ENCODE peak calls at places on chromosomes 3 and 15, in seven cellular contexts. One of them, this sample, is unnamed.

GRCh38 chr15:39211108-39211979 is 369.5 kb upstream of the THBS1 start:
- DNase-seq in AG09309: no peak
- DNase-seq in body of pancreas: peak
- DNase-seq in thoracic aorta: no peak
- DNase-seq in A673: no peak
- DNase-seq in left ventricle myocardium inferior: no peak
- DNase-seq in PC-3: no peak
- DNase-seq in this sample: no peak

GRCh38 chr15:100517820-100518219 is 10.9 kb downstream of the CERS3 start:
- DNase-seq in AG09309: no peak
- DNase-seq in body of pancreas: no peak
- DNase-seq in thoracic aorta: no peak
- DNase-seq in A673: no peak
- DNase-seq in left ventricle myocardium inferior: no peak
- DNase-seq in PC-3: no peak
- DNase-seq in this sample: no peak

GRCh38 chr15:92938387-92938786 is 38.3 kb downstream of the CHD2 start:
- DNase-seq in AG09309: no peak
- DNase-seq in body of pancreas: no peak
- DNase-seq in thoracic aorta: no peak
- DNase-seq in A673: no peak
- DNase-seq in left ventricle myocardium inferior: no peak
- DNase-seq in PC-3: no peak
- DNase-seq in this sample: no peak

GRCh38 chr3:26647078-26647477 is 24.5 kb downstream of the LRRC3B start:
- DNase-seq in AG09309: no peak
- DNase-seq in body of pancreas: no peak
- DNase-seq in thoracic aorta: no peak
- DNase-seq in A673: no peak
- DNase-seq in left ventricle myocardium inferior: no peak
- DNase-seq in PC-3: no peak
- DNase-seq in this sample: no peak

GRCh38 chr15:95825672-95826387 is 504.7 kb upstream of the NR2F2 start:
- DNase-seq in AG09309: no peak
- DNase-seq in body of pancreas: no peak
- DNase-seq in thoracic aorta: no peak
- DNase-seq in A673: no peak
- DNase-seq in left ventricle myocardium inferior: no peak
- DNase-seq in PC-3: no peak
- DNase-seq in this sample: no peak

GRCh38 chr15:69499521-69500201 is 47.0 kb downstream of the RPLP1 start:
- DNase-seq in AG09309: no peak
- DNase-seq in body of pancreas: no peak
- DNase-seq in thoracic aorta: no peak
- DNase-seq in A673: no peak
- DNase-seq in left ventricle myocardium inferior: peak
- DNase-seq in PC-3: no peak
- DNase-seq in this sample: no peak

GRCh38 chr3:5463986-5464385 is 276.5 kb downstream of the EDEM1 start:
- DNase-seq in AG09309: no peak
- DNase-seq in body of pancreas: no peak
- DNase-seq in thoracic aorta: no peak
- DNase-seq in A673: no peak
- DNase-seq in left ventricle myocardium inferior: no peak
- DNase-seq in PC-3: peak
- DNase-seq in this sample: no peak

GRCh38 chr15:40320931-40321371 is 2.5 kb upstream of the INAFM2 start:
- DNase-seq in AG09309: no peak
- DNase-seq in body of pancreas: peak
- DNase-seq in thoracic aorta: no peak
- DNase-seq in A673: peak
- DNase-seq in left ventricle myocardium inferior: no peak
- DNase-seq in PC-3: peak
- DNase-seq in this sample: no peak

GRCh38 chr3:184391266-184391665 is 11.4 kb downstream of the CHRD start:
- DNase-seq in AG09309: no peak
- DNase-seq in body of pancreas: no peak
- DNase-seq in thoracic aorta: no peak
- DNase-seq in A673: no peak
- DNase-seq in left ventricle myocardium inferior: no peak
- DNase-seq in PC-3: no peak
- DNase-seq in this sample: no peak

GRCh38 chr3:191316876-191317603 is 12.2 kb upstream of the CCDC50 start:
- DNase-seq in AG09309: no peak
- DNase-seq in body of pancreas: no peak
- DNase-seq in thoracic aorta: no peak
- DNase-seq in A673: no peak
- DNase-seq in left ventricle myocardium inferior: no peak
- DNase-seq in PC-3: no peak
- DNase-seq in this sample: no peak

GRCh38 chr15:78064544-78064943 is 13.0 kb downstream of the TBC1D2B start:
- DNase-seq in AG09309: no peak
- DNase-seq in body of pancreas: no peak
- DNase-seq in thoracic aorta: no peak
- DNase-seq in A673: no peak
- DNase-seq in left ventricle myocardium inferior: no peak
- DNase-seq in PC-3: no peak
- DNase-seq in this sample: no peak
- H3K4me3 ChIP-seq in AG09309: no peak
- H3K4me3 ChIP-seq in body of pancreas: no peak
- H3K4me3 ChIP-seq in thoracic aorta: peak
- H3K4me3 ChIP-seq in A673: no peak
- H3K4me3 ChIP-seq in left ventricle myocardium inferior: no peak
- H3K4me3 ChIP-seq in PC-3: no peak
- H3K4me3 ChIP-seq in this sample: no peak

DNA sequence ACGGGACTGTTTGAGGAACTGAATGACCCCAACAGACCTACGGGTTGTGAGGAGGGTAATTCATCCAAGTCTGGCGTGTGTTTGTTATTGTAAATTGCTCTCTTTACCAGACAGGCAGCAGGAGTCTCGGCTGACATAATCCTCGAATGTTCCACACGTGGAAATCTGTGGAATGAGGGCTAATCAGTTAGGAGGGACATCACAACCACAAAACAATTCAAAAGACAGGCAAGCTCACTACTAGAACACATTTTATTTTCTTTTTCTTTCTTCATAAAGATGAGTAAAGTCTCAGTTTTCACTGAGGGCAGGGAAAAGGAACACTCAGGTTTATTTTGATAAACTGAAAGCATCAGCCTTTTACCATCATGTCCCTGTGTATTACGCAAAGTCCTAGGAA is 53.8 kb downstream of the GRK7 start:
- DNase-seq in AG09309: no peak
- DNase-seq in body of pancreas: no peak
- DNase-seq in thoracic aorta: no peak
- DNase-seq in A673: no peak
- DNase-seq in left ventricle myocardium inferior: no peak
- DNase-seq in PC-3: no peak
- DNase-seq in this sample: no peak
- H3K4me3 ChIP-seq in AG09309: no peak
- H3K4me3 ChIP-seq in body of pancreas: no peak
- H3K4me3 ChIP-seq in thoracic aorta: no peak
- H3K4me3 ChIP-seq in A673: no peak
- H3K4me3 ChIP-seq in left ventricle myocardium inferior: no peak
- H3K4me3 ChIP-seq in PC-3: no peak
- H3K4me3 ChIP-seq in this sample: no peak

DNA sequence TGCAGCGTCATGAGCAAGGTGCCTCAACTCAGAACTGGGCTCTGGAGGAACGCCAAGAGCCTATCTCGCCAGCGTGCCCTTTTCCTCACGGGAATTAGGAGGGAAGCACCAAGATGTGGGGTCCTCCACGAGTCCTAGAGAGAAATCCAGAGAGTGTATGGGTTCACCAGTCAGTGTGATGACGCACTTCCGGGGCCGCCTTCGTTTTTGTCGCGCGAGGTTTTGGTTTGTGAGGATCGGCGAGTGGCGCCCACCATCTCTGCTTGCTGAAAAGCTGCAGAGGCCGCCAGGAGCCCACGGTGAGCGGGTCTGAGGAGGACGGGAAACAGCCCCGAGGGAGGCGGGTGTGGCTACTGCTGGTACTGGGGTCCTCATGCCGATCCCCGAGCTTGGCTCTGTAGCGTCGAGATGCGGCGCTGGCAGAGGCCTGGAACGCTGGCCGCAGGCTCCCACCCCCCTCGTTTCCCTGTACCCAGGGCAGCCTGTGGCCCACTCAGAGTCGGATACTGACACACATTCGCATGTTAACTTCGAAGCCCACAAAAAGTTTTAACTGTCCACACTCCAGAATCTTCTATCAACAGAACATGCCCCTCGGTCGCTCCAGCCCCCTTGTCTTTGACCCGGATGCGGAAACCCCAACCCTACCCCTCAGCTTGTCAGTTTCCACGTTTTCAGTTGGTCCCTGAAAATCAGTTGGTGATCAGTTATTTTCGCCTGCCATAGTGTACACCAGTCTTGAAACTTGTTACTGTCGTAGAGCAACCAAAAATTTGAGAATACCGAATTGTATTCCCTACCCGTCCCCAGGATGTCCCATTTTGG is 30.4 kb downstream of the ZNF662 start:
- DNase-seq in AG09309: no peak
- DNase-seq in body of pancreas: peak
- DNase-seq in thoracic aorta: no peak
- DNase-seq in A673: peak
- DNase-seq in left ventricle myocardium inferior: peak
- DNase-seq in PC-3: no peak
- DNase-seq in this sample: no peak
- H3K4me3 ChIP-seq in AG09309: peak
- H3K4me3 ChIP-seq in body of pancreas: no peak
- H3K4me3 ChIP-seq in thoracic aorta: peak
- H3K4me3 ChIP-seq in A673: peak
- H3K4me3 ChIP-seq in left ventricle myocardium inferior: peak
- H3K4me3 ChIP-seq in PC-3: no peak
- H3K4me3 ChIP-seq in this sample: peak

DNA sequence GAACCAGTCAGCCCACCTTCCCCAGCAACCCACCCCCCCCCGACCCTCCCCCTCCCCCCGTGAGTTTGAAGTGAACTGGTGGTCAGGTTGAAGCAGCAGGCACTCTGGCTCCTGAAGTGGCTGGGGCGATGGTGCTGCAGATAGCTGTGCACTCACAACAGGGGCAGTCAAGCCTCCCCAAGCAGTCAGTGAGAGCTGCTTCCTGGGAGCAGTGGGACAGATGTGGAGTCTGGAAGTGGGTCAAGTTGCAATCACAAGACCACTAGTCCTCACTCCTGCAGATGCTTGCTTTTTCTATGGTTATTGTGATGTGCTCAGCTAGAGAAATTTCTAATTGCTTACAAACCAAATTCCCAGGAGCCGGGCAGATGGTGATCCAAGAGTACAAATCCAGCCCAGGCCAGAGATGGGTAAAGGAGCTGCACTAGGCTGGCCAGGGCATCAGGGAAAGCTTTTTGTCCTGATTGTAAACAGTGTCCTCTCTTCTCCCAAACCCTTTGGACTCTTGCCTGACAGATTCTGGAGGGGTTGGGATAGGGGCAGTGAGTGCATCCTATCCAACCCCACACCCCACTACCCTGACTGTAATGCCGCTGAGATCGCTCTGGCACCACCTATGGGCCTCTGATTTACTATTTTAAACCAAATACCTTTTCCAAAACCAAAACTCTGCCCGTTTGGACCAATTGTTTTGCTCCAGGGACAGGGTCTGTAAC is 9.8 kb upstream of the CLPX start:
- DNase-seq in AG09309: no peak
- DNase-seq in body of pancreas: no peak
- DNase-seq in thoracic aorta: no peak
- DNase-seq in A673: no peak
- DNase-seq in left ventricle myocardium inferior: no peak
- DNase-seq in PC-3: no peak
- DNase-seq in this sample: no peak
- H3K4me3 ChIP-seq in AG09309: no peak
- H3K4me3 ChIP-seq in body of pancreas: no peak
- H3K4me3 ChIP-seq in thoracic aorta: no peak
- H3K4me3 ChIP-seq in A673: no peak
- H3K4me3 ChIP-seq in left ventricle myocardium inferior: no peak
- H3K4me3 ChIP-seq in PC-3: no peak
- H3K4me3 ChIP-seq in this sample: no peak

DNA sequence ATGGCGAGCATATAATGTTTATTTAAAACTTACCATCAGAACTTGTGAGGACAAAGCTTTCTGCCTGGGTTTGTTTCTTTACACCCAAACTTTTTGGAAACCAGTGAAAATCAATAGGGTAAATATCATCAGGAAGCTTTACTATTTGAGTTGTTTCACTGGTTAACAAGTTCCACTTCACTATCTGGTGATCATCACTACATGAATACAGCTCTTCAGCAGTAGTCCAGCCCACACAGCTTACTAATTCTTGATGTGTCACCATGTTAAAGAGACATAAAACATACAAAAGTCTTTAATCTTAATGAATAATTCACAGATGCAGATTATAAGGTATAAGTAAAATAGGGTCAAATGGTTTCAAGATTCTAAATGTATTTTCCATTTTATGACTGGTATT is 17.6 kb downstream of the IFT80 start:
- DNase-seq in AG09309: no peak
- DNase-seq in body of pancreas: no peak
- DNase-seq in thoracic aorta: no peak
- DNase-seq in A673: no peak
- DNase-seq in left ventricle myocardium inferior: no peak
- DNase-seq in PC-3: peak
- DNase-seq in this sample: no peak
- H3K4me3 ChIP-seq in AG09309: no peak
- H3K4me3 ChIP-seq in body of pancreas: no peak
- H3K4me3 ChIP-seq in thoracic aorta: no peak
- H3K4me3 ChIP-seq in A673: no peak
- H3K4me3 ChIP-seq in left ventricle myocardium inferior: no peak
- H3K4me3 ChIP-seq in PC-3: no peak
- H3K4me3 ChIP-seq in this sample: no peak